ENCODE peak calls at places on chromosomes 7 and 10, in ten cellular contexts. R is iPS-NIHi11, T is AG20443, F is retinal pigment epithelial cell, X is AG09309, L is HuH-7, J is Right ventricle myocardium superior, C is mesenchymal stem cell, Z is B cell, D is adipocyte. G is an unnamed sample.

GRCh38 chr7:148492157-148492860 is 98.3 kb upstream of the C7orf33 start:
- DNase-seq in T (no peak), X (no peak), D (no peak), Z (no peak), L (no peak), R (no peak), C (no peak), J (no peak), F (no peak), G (no peak)

GRCh38 chr10:119139464-119140067 is 25.9 kb downstream of the SFXN4 start:
- DNase-seq in T (peak), D (peak), F (no peak), C (peak), L (peak), X (no peak), J (no peak), R (peak), Z (peak), G (peak)

GRCh38 chr7:28104811-28105210 is 75.8 kb downstream of the JAZF1 start:
- DNase-seq in C (no peak), F (no peak), D (no peak), X (no peak), R (no peak), J (no peak), T (no peak), Z (no peak), L (no peak), G (no peak)

GRCh38 chr7:18086165-18087030 is 58.8 kb upstream of the PRPS1L1 start:
- DNase-seq in L (peak), D (peak), J (peak), T (peak), F (no peak), X (no peak), R (peak), Z (peak), C (peak), G (no peak)

GRCh38 chr7:125118444-125118843 is 188.8 kb upstream of the POT1 start:
- DNase-seq in D (no peak), R (no peak), L (no peak), T (no peak), X (no peak), C (peak), J (no peak), Z (no peak), F (no peak), G (peak)

GRCh38 chr10:67790534-67791408 is 47.2 kb downstream of the DNAJC12 start:
- DNase-seq in R (no peak), T (peak), J (no peak), F (no peak), D (peak), C (peak), L (no peak), Z (no peak), X (peak), G (peak)

GRCh38 chr7:140810830-140811556 is 113.7 kb downstream of the BRAF start:
- DNase-seq in Z (peak), R (peak), D (peak), J (no peak), L (peak), T (peak), X (peak), C (peak), F (peak), G (peak)

GRCh38 chr7:128135275-128136214 is 104.3 kb upstream of the LRRC4 start:
- DNase-seq in X (no peak), Z (peak), L (peak), C (peak), R (peak), F (no peak), D (peak), J (peak), T (peak), G (peak)

GRCh38 chr10:125006921-125007391 is 65.0 kb downstream of the ZRANB1 start:
- DNase-seq in J (no peak), D (peak), F (no peak), C (no peak), Z (no peak), X (peak), L (no peak), R (no peak), T (peak), G (no peak)

GRCh38 chr7:90250601-90251303 is 5.8 kb downstream of the CFAP69 start:
- DNase-seq in L (no peak), J (no peak), C (no peak), T (peak), Z (no peak), R (no peak), F (no peak), D (peak), X (no peak), G (no peak)

GRCh38 chr10:112613620-112614019 is 166.6 kb downstream of the VTI1A start:
- DNase-seq in J (peak), X (no peak), Z (no peak), C (no peak), T (no peak), R (no peak), D (no peak), L (no peak), F (no peak), G (no peak)

GRCh38 chr7:1246871-1247526 is 14.3 kb downstream of the UNCX start:
- DNase-seq in Z (peak), T (no peak), J (no peak), D (no peak), F (no peak), R (no peak), X (no peak), L (no peak), C (no peak), G (no peak)

GRCh38 chr10:18618995-18619394 is 32.4 kb downstream of the NSUN6 start:
- DNase-seq in T (no peak), R (no peak), Z (no peak), J (no peak), L (no peak), C (no peak), X (no peak), F (no peak), D (no peak), G (no peak)